ENCODE peak calls at places on chromosomes 3 and 15, in eight cellular contexts. X, F, Q, G, K, N, E and S are unnamed samples.

GRCh38 chr15:82768414-82769081 is 37.3 kb downstream of the FSD2 start:
- DNase-seq in E (no peak), G (no peak), N (no peak), K (peak; percentile 19), Q (no peak), X (no peak), F (no peak), S (no peak)

GRCh38 chr15:101675015-101675414 is 22.8 kb upstream of the TM2D3 start:
- DNase-seq in Q (peak; percentile 81), X (no peak), E (no peak), N (no peak), G (no peak), K (peak; percentile 39), F (no peak), S (no peak)

GRCh38 chr3:177928156-177928555 is 608.1 kb upstream of the KCNMB2 start:
- DNase-seq in X (no peak), N (no peak), F (no peak), E (no peak), Q (peak; percentile 72), K (peak; percentile 60), G (no peak), S (no peak)

GRCh38 chr3:13080026-13080425 is 6.8 kb upstream of the IQSEC1 start:
- DNase-seq in Q (no peak), K (no peak), E (no peak), X (no peak), F (no peak), N (no peak), G (no peak), S (no peak)

GRCh38 chr3:15667484-15667883 is 65.9 kb downstream of the BTD start:
- DNase-seq in F (no peak), G (peak; percentile 65), N (no peak), K (no peak), X (no peak), Q (no peak), E (no peak), S (no peak)

GRCh38 chr3:150077107-150077506 is 106.4 kb upstream of the PFN2 start:
- DNase-seq in Q (no peak), X (no peak), N (no peak), E (no peak), K (no peak), F (no peak), G (no peak), S (no peak)

GRCh38 chr15:89792106-89792805 is 16.1 kb downstream of the MESP2 start:
- DNase-seq in N (no peak), E (no peak), Q (no peak), G (no peak), F (no peak), X (no peak), K (no peak), S (no peak)

GRCh38 chr15:71687902-71688508 is 122.3 kb upstream of the NR2E3 start:
- DNase-seq in N (no peak), K (no peak), E (no peak), F (no peak), Q (peak; percentile 85), G (no peak), X (no peak), S (no peak)

GRCh38 chr15:75712668-75713337 is at the start of gene CSPG4:
- DNase-seq in Q (peak; percentile 68), G (no peak), N (peak; percentile 57), F (peak; percentile 91), E (peak; percentile 77), X (peak; percentile 72), K (no peak), S (no peak)

GRCh38 chr3:99678023-99678422 is 39.6 kb downstream of the COL8A1 start:
- DNase-seq in X (peak; percentile 39), E (peak; percentile 58), G (no peak), N (no peak), F (peak; percentile 76), K (no peak), Q (peak; percentile 96), S (no peak)

GRCh38 chr3:60282840-60283239 is 968.4 kb downstream of the FHIT start:
- DNase-seq in E (no peak), X (no peak), K (no peak), Q (no peak), N (no peak), G (no peak), F (no peak), S (no peak)

GRCh38 chr15:42088801-42089640 is 5.3 kb downstream of the PLA2G4D start:
- DNase-seq in E (no peak), N (no peak), Q (no peak), F (no peak), G (no peak), K (no peak), X (no peak), S (no peak)

GRCh38 chr3:133474251-133474801 is 74.5 kb downstream of the BFSP2 start:
- DNase-seq in K (no peak), E (peak; percentile 81), Q (peak; percentile 36), N (no peak), F (peak; percentile 74), G (no peak), X (peak; percentile 62), S (no peak)

GRCh38 chr3:9695322-9695721 is 8.3 kb upstream of the CPNE9 start:
- DNase-seq in E (no peak), G (no peak), Q (no peak), F (no peak), N (no peak), X (no peak), K (no peak), S (no peak)

GRCh38 chr3:58023536-58023935 is 15.3 kb downstream of the FLNB start:
- DNase-seq in N (no peak), E (no peak), K (no peak), G (no peak), Q (no peak), X (no peak), F (no peak), S (no peak)

GRCh38 chr15:64754663-64755426 is 20.5 kb downstream of the RBPMS2 start:
- DNase-seq in E (no peak), X (no peak), Q (no peak), G (no peak), K (no peak), F (peak; percentile 82), N (no peak), S (no peak)

GRCh38 chr15:60905587-60905986 is 323.5 kb downstream of the RORA start:
- DNase-seq in X (no peak), Q (no peak), G (peak; percentile 39), K (no peak), N (peak; percentile 45), F (no peak), E (no peak), S (no peak)

GRCh38 chr15:25900901-25901300 is 37.8 kb upstream of the ATP10A start:
- DNase-seq in Q (peak; percentile 51), N (no peak), F (no peak), G (no peak), E (no peak), K (peak; percentile 31), X (no peak), S (no peak)

DNA sequence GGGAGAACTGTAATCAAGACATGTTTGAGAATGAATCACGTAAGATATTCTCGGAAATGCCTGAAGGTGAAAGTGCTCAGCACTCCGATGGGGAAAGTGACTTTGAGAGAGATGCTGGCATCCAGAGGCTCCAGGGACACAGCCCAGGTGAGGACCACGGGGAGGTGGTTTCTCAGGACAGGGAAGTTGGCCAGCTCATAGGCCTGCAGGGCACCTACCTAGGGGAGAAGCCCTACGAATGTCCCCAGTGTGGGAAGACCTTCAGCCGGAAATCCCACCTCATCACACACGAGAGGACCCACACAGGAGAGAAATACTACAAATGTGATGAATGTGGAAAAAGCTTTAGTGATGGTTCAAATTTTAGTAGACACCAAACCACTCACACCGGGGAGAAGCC is 19.8 kb downstream of the ZSCAN2 start:
- DNase-seq in E (no peak), X (no peak), Q (no peak), N (no peak), F (peak; percentile 20), G (no peak), K (no peak), S (no peak)
- H3K27ac ChIP-seq in E (no peak overlapping the region), X (no peak overlapping the region), Q (no peak overlapping the region), N (no peak overlapping the region), F (no peak overlapping the region), G (no peak overlapping the region), K (no peak overlapping the region), S (no peak overlapping the region)

DNA sequence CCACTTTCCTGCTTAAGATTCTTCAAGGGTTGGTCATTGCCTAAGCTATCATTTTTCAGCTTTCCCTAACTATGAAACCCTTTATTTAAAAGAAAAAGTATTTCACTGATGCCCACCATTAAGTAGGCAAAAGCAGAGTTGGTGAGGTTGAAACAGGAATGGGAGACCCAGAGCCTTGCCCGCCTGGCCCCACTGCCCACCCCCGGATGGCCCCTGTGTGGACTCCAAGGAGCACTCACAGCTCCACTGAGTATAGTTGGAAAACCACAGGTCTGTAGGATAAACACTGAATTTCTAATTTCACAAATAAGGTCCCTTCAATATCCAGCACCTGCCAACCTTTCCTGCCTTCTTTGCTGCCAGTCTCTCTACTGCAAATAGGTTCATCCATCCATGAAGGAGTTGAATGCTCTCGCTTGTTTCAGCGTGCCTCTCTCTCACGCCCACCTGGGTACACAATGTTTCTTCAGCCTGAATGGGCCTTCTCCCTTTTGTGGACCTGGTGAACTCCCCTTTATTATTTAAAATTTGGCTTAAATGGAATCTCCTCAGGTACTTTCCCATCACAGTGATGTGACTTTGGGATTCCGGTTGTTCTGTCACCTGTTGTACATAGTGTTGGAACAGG is 8.7 kb upstream of the ACAP2 start:
- DNase-seq in G (no peak), F (no peak), N (no peak), Q (no peak), X (no peak), K (no peak), E (no peak), S (no peak)
- H3K27ac ChIP-seq in G (no peak overlapping the region), F (no peak overlapping the region), N (no peak overlapping the region), Q (no peak overlapping the region), X (peak overlapping the region; percentile 74), K (no peak overlapping the region), E (no peak overlapping the region), S (no peak overlapping the region)

GRCh38 chr3:172138792-172139507 is 99.6 kb downstream of the FNDC3B start:
- DNase-seq in X (peak; percentile 76), G (no peak), F (peak; percentile 85), K (peak; percentile 57), Q (peak; percentile 52), E (peak; percentile 41), N (no peak), S (no peak)
- H3K27ac ChIP-seq in X (peak overlapping the region; percentile 51), G (no peak overlapping the region), F (peak overlapping the region; percentile 67), K (peak overlapping the region; percentile 98), Q (peak overlapping the region; percentile 92), E (peak overlapping the region; percentile 64), N (peak overlapping the region; percentile 85), S (no peak overlapping the region)

DNA sequence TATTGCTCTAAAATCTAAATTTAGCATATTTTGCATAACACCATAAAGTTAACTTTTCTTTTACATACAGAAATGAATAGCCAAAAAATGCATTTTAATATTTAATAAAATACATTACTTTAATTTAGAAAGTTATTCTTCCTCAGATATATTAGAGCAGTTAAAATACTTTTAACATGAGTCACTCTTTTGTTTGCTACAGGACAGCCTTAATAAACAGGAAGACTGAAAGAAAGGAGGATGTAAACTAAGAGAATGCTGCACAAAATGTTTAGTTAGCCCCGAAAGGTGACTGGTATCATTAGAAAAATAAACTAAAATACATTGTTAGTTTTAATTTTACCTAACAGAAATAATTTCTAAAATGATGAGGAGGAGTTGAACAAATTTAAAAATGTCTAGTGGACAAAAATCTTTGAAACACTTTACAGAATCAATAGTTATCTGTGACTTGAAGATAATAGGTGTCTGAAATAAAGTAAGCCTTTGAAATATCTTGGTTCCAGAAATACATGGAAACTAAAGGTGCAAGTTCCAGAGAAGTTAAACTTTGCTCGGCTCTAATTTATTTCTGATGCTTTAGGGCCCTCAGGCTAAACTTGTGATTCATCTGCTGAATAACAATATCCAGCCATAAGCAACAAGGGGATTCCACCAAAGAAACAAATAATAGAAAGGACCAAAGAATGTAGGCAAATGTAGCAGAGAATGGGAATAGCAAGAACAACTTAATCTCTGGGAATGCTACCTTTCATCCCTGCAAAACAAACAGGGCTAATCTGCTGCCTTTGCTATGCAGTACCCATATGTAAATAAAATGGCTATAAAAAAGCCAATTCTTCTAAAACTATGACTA is 138.3 kb upstream of the UBP1 start:
- DNase-seq in E (no peak), K (peak; percentile 82), X (no peak), Q (peak; percentile 14), G (no peak), N (no peak), F (no peak), S (no peak)
- H3K27ac ChIP-seq in E (no peak overlapping the region), K (peak overlapping the region; percentile 64), X (no peak overlapping the region), Q (peak overlapping the region; percentile 13), G (no peak overlapping the region), N (no peak overlapping the region), F (no peak overlapping the region), S (no peak overlapping the region)